ENCODE peak calls at places on chromosomes 1 and 21, in four cellular contexts. One of them, this sample, is unnamed. For H3K4me1, the result is how much of the 10 kb centered on the place peaks cover.

GRCh38 chr1:24351918-24352637 is 32.9 kb downstream of the GRHL3 start:
- DNase-seq in Caco-2: no peak
- DNase-seq in cardiac muscle cell: no peak
- DNase-seq in transverse colon: no peak
- DNase-seq in this sample: no peak

GRCh38 chr1:226691257-226691656 is 47.8 kb downstream of the ITPKB start:
- DNase-seq in Caco-2: no peak
- DNase-seq in cardiac muscle cell: no peak
- DNase-seq in transverse colon: no peak
- DNase-seq in this sample: no peak

GRCh38 chr1:197915797-197916686 is 1.1 kb upstream of the LHX9 start:
- DNase-seq in Caco-2: peak
- DNase-seq in cardiac muscle cell: peak
- DNase-seq in transverse colon: peak
- DNase-seq in this sample: peak

GRCh38 chr1:216379441-216379840 is 43.8 kb downstream of the USH2A start:
- DNase-seq in Caco-2: no peak
- DNase-seq in cardiac muscle cell: no peak
- DNase-seq in transverse colon: no peak
- DNase-seq in this sample: no peak

GRCh38 chr1:145958734-145959133 is 917 bp upstream of the LIX1L start:
- DNase-seq in Caco-2: no peak
- DNase-seq in cardiac muscle cell: no peak
- DNase-seq in transverse colon: no peak
- DNase-seq in this sample: no peak

GRCh38 chr1:209454340-209455014 is 129.0 kb upstream of the CAMK1G start:
- DNase-seq in Caco-2: no peak
- DNase-seq in cardiac muscle cell: no peak
- DNase-seq in transverse colon: no peak
- DNase-seq in this sample: no peak

GRCh38 chr1:59142663-59143487 is 154.0 kb upstream of the FGGY start:
- DNase-seq in Caco-2: peak
- DNase-seq in cardiac muscle cell: peak
- DNase-seq in transverse colon: no peak
- DNase-seq in this sample: no peak

GRCh38 chr1:107820797-107821196 is 144.2 kb downstream of the VAV3 start:
- DNase-seq in Caco-2: no peak
- DNase-seq in cardiac muscle cell: no peak
- DNase-seq in transverse colon: no peak
- DNase-seq in this sample: no peak

GRCh38 chr1:6280761-6281451 is 20.0 kb upstream of the GPR153 start:
- DNase-seq in Caco-2: no peak
- DNase-seq in cardiac muscle cell: peak
- DNase-seq in transverse colon: no peak
- DNase-seq in this sample: no peak

GRCh38 chr1:88990426-88990825 is 2.0 kb downstream of the KYAT3 start:
- DNase-seq in Caco-2: no peak
- DNase-seq in cardiac muscle cell: no peak
- DNase-seq in transverse colon: no peak
- DNase-seq in this sample: no peak

GRCh38 chr1:224710196-224710595 is 94.1 kb downstream of the CNIH3 start:
- DNase-seq in Caco-2: no peak
- DNase-seq in cardiac muscle cell: peak
- DNase-seq in transverse colon: no peak
- DNase-seq in this sample: no peak

GRCh38 chr1:39450956-39451601 is 40.4 kb upstream of the BMP8A start:
- DNase-seq in Caco-2: no peak
- DNase-seq in cardiac muscle cell: peak
- DNase-seq in transverse colon: no peak
- DNase-seq in this sample: no peak

GRCh38 chr21:43884012-43884860 is 19.2 kb downstream of the AGPAT3 start:
- DNase-seq in Caco-2: peak
- DNase-seq in cardiac muscle cell: peak
- DNase-seq in transverse colon: peak
- DNase-seq in this sample: peak

GRCh38 chr1:11880911-11881748 is 22.4 kb upstream of the NPPB start:
- DNase-seq in Caco-2: no peak
- DNase-seq in cardiac muscle cell: no peak
- DNase-seq in transverse colon: no peak
- DNase-seq in this sample: no peak

GRCh38 chr1:68331117-68331865 is 99.0 kb upstream of the WLS start:
- DNase-seq in Caco-2: no peak
- DNase-seq in cardiac muscle cell: peak
- DNase-seq in transverse colon: no peak
- DNase-seq in this sample: no peak

GRCh38 chr1:212040629-212041028 is 5.1 kb downstream of the DTL start:
- DNase-seq in Caco-2: no peak
- DNase-seq in cardiac muscle cell: no peak
- DNase-seq in transverse colon: no peak
- DNase-seq in this sample: no peak

GRCh38 chr1:88509369-88509768 is 174.7 kb upstream of the PKN2 start:
- DNase-seq in Caco-2: no peak
- DNase-seq in cardiac muscle cell: peak
- DNase-seq in transverse colon: no peak
- DNase-seq in this sample: no peak

GRCh38 chr1:231919900-231920299 is 293.3 kb downstream of the DISC1 start:
- DNase-seq in Caco-2: no peak
- DNase-seq in cardiac muscle cell: no peak
- DNase-seq in transverse colon: no peak
- DNase-seq in this sample: no peak

GRCh38 chr1:58529288-58529687 is 17.2 kb downstream of the OMA1 start:
- DNase-seq in Caco-2: no peak
- DNase-seq in cardiac muscle cell: no peak
- DNase-seq in transverse colon: no peak
- DNase-seq in this sample: no peak

GRCh38 chr1:31444725-31445448 is 31.9 kb downstream of the SERINC2 start:
- DNase-seq in Caco-2: peak
- DNase-seq in cardiac muscle cell: no peak
- DNase-seq in transverse colon: peak
- DNase-seq in this sample: peak

GRCh38 chr1:244341455-244342450 is 110.0 kb downstream of the ADSS2 start:
- DNase-seq in Caco-2: peak
- DNase-seq in cardiac muscle cell: peak
- DNase-seq in transverse colon: peak
- DNase-seq in this sample: peak

GRCh38 chr1:246291141-246291540 is 215.9 kb downstream of the SMYD3 start:
- DNase-seq in Caco-2: no peak
- DNase-seq in cardiac muscle cell: no peak
- DNase-seq in transverse colon: no peak
- DNase-seq in this sample: no peak

GRCh38 chr1:9400425-9401079 is 107.9 kb downstream of the SPSB1 start:
- DNase-seq in Caco-2: no peak
- DNase-seq in cardiac muscle cell: no peak
- DNase-seq in transverse colon: no peak
- DNase-seq in this sample: no peak

GRCh38 chr1:207313131-207313530 is 8.3 kb upstream of the CD55 start:
- DNase-seq in Caco-2: no peak
- DNase-seq in cardiac muscle cell: no peak
- DNase-seq in transverse colon: no peak
- DNase-seq in this sample: no peak

GRCh38 chr1:171468120-171468790 is 17.1 kb upstream of the PRRC2C start:
- DNase-seq in Caco-2: no peak
- DNase-seq in cardiac muscle cell: peak
- DNase-seq in transverse colon: no peak
- DNase-seq in this sample: no peak

GRCh38 chr21:29334717-29335428 is 36.2 kb downstream of the BACH1 start:
- DNase-seq in Caco-2: no peak
- DNase-seq in cardiac muscle cell: peak
- DNase-seq in transverse colon: no peak
- DNase-seq in this sample: no peak

GRCh38 chr1:166221316-166221715 is 54.5 kb upstream of the FAM78B start:
- DNase-seq in Caco-2: no peak
- DNase-seq in cardiac muscle cell: no peak
- DNase-seq in transverse colon: no peak
- DNase-seq in this sample: no peak

GRCh38 chr21:38952890-38953289 is 147.2 kb downstream of the ETS2 start:
- DNase-seq in Caco-2: no peak
- DNase-seq in cardiac muscle cell: no peak
- DNase-seq in transverse colon: no peak
- DNase-seq in this sample: no peak

GRCh38 chr1:117570988-117571409 is 34.8 kb upstream of the TENT5C start:
- DNase-seq in Caco-2: peak
- DNase-seq in cardiac muscle cell: no peak
- DNase-seq in transverse colon: peak
- DNase-seq in this sample: peak

GRCh38 chr1:171055966-171056643 is 34.6 kb upstream of the FMO3 start:
- DNase-seq in Caco-2: no peak
- DNase-seq in cardiac muscle cell: no peak
- DNase-seq in transverse colon: no peak
- DNase-seq in this sample: no peak

GRCh38 chr1:241918879-241919278 is 38.7 kb upstream of the BECN2 start:
- DNase-seq in Caco-2: no peak
- DNase-seq in cardiac muscle cell: peak
- DNase-seq in transverse colon: no peak
- DNase-seq in this sample: no peak

GRCh38 chr21:21200103-21200938 is 202.1 kb downstream of the NCAM2 start:
- DNase-seq in Caco-2: no peak
- DNase-seq in cardiac muscle cell: peak
- DNase-seq in transverse colon: peak
- DNase-seq in this sample: peak

GRCh38 chr1:36070349-36070748 is 13.5 kb upstream of the TEKT2 start:
- DNase-seq in Caco-2: no peak
- DNase-seq in cardiac muscle cell: no peak
- DNase-seq in transverse colon: no peak
- DNase-seq in this sample: no peak

GRCh38 chr1:149846042-149846441 is 53.3 kb upstream of the BOLA1 start:
- DNase-seq in Caco-2: no peak
- DNase-seq in cardiac muscle cell: no peak
- DNase-seq in transverse colon: no peak
- DNase-seq in this sample: peak

GRCh38 chr1:149845416-149845815 is 54.0 kb upstream of the BOLA1 start:
- DNase-seq in Caco-2: no peak
- DNase-seq in cardiac muscle cell: peak
- DNase-seq in transverse colon: no peak
- DNase-seq in this sample: peak

GRCh38 chr1:149844096-149844495 is 55.3 kb upstream of the BOLA1 start:
- DNase-seq in Caco-2: no peak
- DNase-seq in cardiac muscle cell: peak
- DNase-seq in transverse colon: no peak
- DNase-seq in this sample: peak

GRCh38 chr1:149843302-149844041 is 55.9 kb upstream of the BOLA1 start:
- DNase-seq in Caco-2: no peak
- DNase-seq in cardiac muscle cell: no peak
- DNase-seq in transverse colon: no peak
- DNase-seq in this sample: peak

GRCh38 chr1:149844650-149845255 is 54.6 kb upstream of the BOLA1 start:
- DNase-seq in Caco-2: no peak
- DNase-seq in cardiac muscle cell: no peak
- DNase-seq in transverse colon: no peak
- DNase-seq in this sample: no peak
- H3K4me3 ChIP-seq in Caco-2: peak
- H3K4me3 ChIP-seq in cardiac muscle cell: peak
- H3K4me3 ChIP-seq in transverse colon: peak
- H3K4me3 ChIP-seq in this sample: no peak

DNA sequence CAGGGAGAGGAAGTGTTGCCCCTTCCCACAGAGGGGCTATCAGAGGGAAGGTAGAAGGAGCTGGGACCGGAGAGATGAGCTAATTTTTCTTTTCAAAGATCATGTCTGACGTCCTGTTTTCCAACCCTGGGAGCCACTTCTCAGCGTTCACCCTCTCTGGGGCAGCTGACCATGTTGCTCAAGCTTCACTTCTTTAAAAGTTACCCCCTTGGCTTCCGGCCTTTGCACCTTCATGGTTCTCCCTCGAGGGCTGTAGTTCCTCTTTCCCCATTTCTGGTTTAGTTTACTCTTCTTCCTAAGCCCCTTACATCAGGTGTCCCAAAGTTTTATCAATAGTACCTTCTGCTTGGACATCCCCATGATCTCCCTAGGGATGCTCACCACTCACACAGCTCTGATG is 23.8 kb upstream of the CSF1 start:
- DNase-seq in Caco-2: no peak
- DNase-seq in cardiac muscle cell: no peak
- DNase-seq in transverse colon: no peak
- DNase-seq in this sample: no peak
- H3K4me1 ChIP-seq in Caco-2: under half
- H3K4me1 ChIP-seq in cardiac muscle cell: under half
- H3K4me1 ChIP-seq in transverse colon: under half
- H3K4me1 ChIP-seq in this sample: under half

DNA sequence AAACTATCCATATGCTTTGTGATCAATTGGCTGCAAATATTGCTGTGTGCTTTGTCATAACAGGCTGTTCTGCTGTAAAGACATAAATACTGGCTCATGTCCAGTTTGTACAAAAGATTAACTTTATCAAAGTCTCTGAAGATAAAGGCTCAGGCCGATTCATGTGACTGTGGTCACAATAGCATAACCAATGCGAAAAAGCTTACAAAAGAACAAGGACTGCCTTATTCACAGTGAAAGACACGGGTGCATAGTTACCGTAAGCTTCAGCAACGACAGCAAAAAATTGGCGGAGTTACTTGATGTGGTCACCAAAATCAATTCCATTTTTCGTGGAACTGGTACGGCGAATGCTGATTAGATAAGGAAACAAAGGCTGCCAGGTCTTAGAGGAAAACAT is 173.5 kb upstream of the CHRM3 start:
- DNase-seq in Caco-2: no peak
- DNase-seq in cardiac muscle cell: peak
- DNase-seq in transverse colon: no peak
- DNase-seq in this sample: no peak
- H3K4me3 ChIP-seq in Caco-2: no peak
- H3K4me3 ChIP-seq in cardiac muscle cell: no peak
- H3K4me3 ChIP-seq in transverse colon: peak
- H3K4me3 ChIP-seq in this sample: no peak

GRCh38 chr1:46166521-46167462 is 8.1 kb upstream of the TSPAN1 start:
- DNase-seq in Caco-2: no peak
- DNase-seq in cardiac muscle cell: no peak
- DNase-seq in transverse colon: no peak
- DNase-seq in this sample: peak

GRCh38 chr1:46171351-46171750 is 3.5 kb upstream of the TSPAN1 start:
- DNase-seq in Caco-2: no peak
- DNase-seq in cardiac muscle cell: no peak
- DNase-seq in transverse colon: no peak
- DNase-seq in this sample: peak

GRCh38 chr1:46171872-46172271 is 3.0 kb upstream of the TSPAN1 start:
- DNase-seq in Caco-2: peak
- DNase-seq in cardiac muscle cell: no peak
- DNase-seq in transverse colon: peak
- DNase-seq in this sample: peak

GRCh38 chr1:46169811-46170454 is 5.0 kb upstream of the TSPAN1 start:
- DNase-seq in Caco-2: no peak
- DNase-seq in cardiac muscle cell: no peak
- DNase-seq in transverse colon: no peak
- DNase-seq in this sample: no peak

GRCh38 chr1:46168463-46168862 is 6.4 kb upstream of the TSPAN1 start:
- DNase-seq in Caco-2: no peak
- DNase-seq in cardiac muscle cell: no peak
- DNase-seq in transverse colon: no peak
- DNase-seq in this sample: no peak
- H3K4me1 ChIP-seq in Caco-2: under half
- H3K4me1 ChIP-seq in cardiac muscle cell: under half
- H3K4me1 ChIP-seq in transverse colon: under half
- H3K4me1 ChIP-seq in this sample: under half

This sample was measured in colonic mucosa.